ENCODE peak calls at places on chromosomes 6 and 20, in ten cellular contexts. A is stimulated activated CD8-positive, alpha-beta memory T cell treated with anti-CD3 and anti-CD28 coated beads, Interleukin-2, amount 100 ng/mL, for 48 hours; D is epithelial cell of proximal tubule; G is astrocyte of the spinal cord; C is C1 segment of cervical spinal cord; L is fibroblast of the aortic adventitia; M is stimulated activated CD4-positive, alpha-beta T cell treated with anti-CD3 and anti-CD28 coated beads, Interleukin-12 subunit alpha, Interleukin-12 subunit beta, amount 100 ng/mL, for 48 hours; T is fibroblast of lung; I is stimulated activated effector memory CD8-positive, alpha-beta T cell treated with anti-CD3 and anti-CD28 coated beads, Interleukin-12 subunit alpha, Interleukin-12 subunit beta, amount 100 ng/mL, for 72 hours; H is astrocyte of the hippocampus. N is an unnamed sample.

GRCh38 chr6:56314683-56315523 is 67.5 kb upstream of the COL21A1 start:
- DNase-seq in L (peak), C (no peak), I (no peak), M (no peak), T (peak), G (peak), D (no peak), H (peak), A (no peak), N (peak)

GRCh38 chr20:33826270-33826897 is 15.2 kb downstream of the CHMP4B start:
- DNase-seq in M (no peak), H (peak), A (no peak), T (no peak), D (no peak), C (no peak), G (no peak), I (no peak), L (no peak), N (no peak)

GRCh38 chr20:46640044-46640443 is 11.2 kb downstream of the SLC13A3 start:
- DNase-seq in H (no peak), M (no peak), I (no peak), D (no peak), T (no peak), C (no peak), L (no peak), A (no peak), G (no peak), N (no peak)

GRCh38 chr6:5084787-5085637 is at the start of gene PPP1R3G:
- DNase-seq in C (no peak), A (no peak), M (no peak), H (peak), T (peak), L (peak), D (no peak), I (no peak), G (peak), N (peak)

GRCh38 chr6:28351087-28351486 is 1.3 kb downstream of the ZKSCAN3 start:
- DNase-seq in A (no peak), M (no peak), G (no peak), I (no peak), C (no peak), D (no peak), H (no peak), T (no peak), L (no peak), N (no peak)

GRCh38 chr20:51412333-51412761 is 130.2 kb downstream of the NFATC2 start:
- DNase-seq in C (peak), I (no peak), G (peak), T (peak), M (no peak), A (no peak), L (peak), D (no peak), H (peak), N (peak)

GRCh38 chr20:24999568-24999967 is 7.0 kb upstream of the APMAP start:
- DNase-seq in H (no peak), L (no peak), T (no peak), M (no peak), G (no peak), I (no peak), D (no peak), A (no peak), C (no peak), N (no peak)

GRCh38 chr6:119273799-119274595 is 75.6 kb downstream of the MAN1A1 start:
- DNase-seq in C (no peak), M (no peak), T (peak), D (no peak), I (no peak), G (peak), A (no peak), L (peak), H (no peak), N (no peak)

GRCh38 chr6:45966797-45967196 is 48.9 kb downstream of the CLIC5 start:
- DNase-seq in D (no peak), A (no peak), M (no peak), T (no peak), G (no peak), C (no peak), I (no peak), H (no peak), L (no peak), N (no peak)

GRCh38 chr6:20919677-20920385 is 385.6 kb downstream of the CDKAL1 start:
- DNase-seq in L (peak), G (no peak), T (peak), D (no peak), A (no peak), I (peak), M (no peak), C (no peak), H (no peak), N (no peak)

GRCh38 chr6:125670586-125670985 is 78.8 kb upstream of the HEY2 start:
- DNase-seq in I (no peak), L (no peak), C (no peak), T (no peak), M (no peak), A (no peak), D (no peak), H (peak), G (peak), N (no peak)

GRCh38 chr20:19406371-19406770 is 193.9 kb downstream of the SLC24A3 start:
- DNase-seq in A (no peak), I (no peak), M (no peak), L (no peak), H (no peak), T (no peak), D (no peak), G (no peak), C (no peak), N (no peak)

GRCh38 chr6:116560130-116560529 is 6.6 kb downstream of the CALHM4 start:
- DNase-seq in I (no peak), D (no peak), L (no peak), C (no peak), H (no peak), A (no peak), M (no peak), G (no peak), T (no peak), N (no peak)

GRCh38 chr6:73152998-73153757 is 72.1 kb downstream of the KHDC1L start:
- DNase-seq in H (no peak), G (peak), A (no peak), I (no peak), T (peak), D (no peak), L (peak), M (no peak), C (no peak), N (peak)

GRCh38 chr20:49385471-49385870 is 97.0 kb downstream of the KCNB1 start:
- DNase-seq in A (no peak), T (peak), D (no peak), M (no peak), H (peak), G (peak), C (no peak), I (no peak), L (peak), N (peak)

GRCh38 chr20:56710577-56711465 is 81.7 kb downstream of the TFAP2C start:
- DNase-seq in A (no peak), G (peak), I (no peak), M (no peak), D (no peak), L (no peak), T (peak), H (peak), C (no peak), N (no peak)

GRCh38 chr20:47276856-47277541 is 79.5 kb downstream of the ZMYND8 start:
- DNase-seq in T (peak), G (peak), M (no peak), A (no peak), C (peak), I (no peak), L (peak), H (peak), D (no peak), N (no peak)

GRCh38 chr6:31580807-31581437 is 1.3 kb downstream of the LTB start:
- DNase-seq in C (peak), A (peak), L (peak), G (peak), I (peak), H (peak), T (peak), M (peak), D (no peak), N (peak)

GRCh38 chr20:33526769-33527168 is 36.9 kb downstream of the CBFA2T2 start:
- DNase-seq in T (no peak), I (no peak), H (no peak), L (no peak), A (no peak), C (no peak), D (no peak), G (no peak), M (no peak), N (no peak)

GRCh38 chr6:34985236-34985635 is 96.2 kb downstream of the ANKS1A start:
- DNase-seq in L (no peak), A (no peak), T (no peak), H (no peak), M (no peak), D (no peak), G (no peak), C (no peak), I (no peak), N (no peak)

GRCh38 chr20:39851459-39851858 is 837.6 kb downstream of the MAFB start:
- DNase-seq in I (no peak), H (peak), M (no peak), A (no peak), D (peak), L (peak), G (peak), C (no peak), T (peak), N (no peak)

GRCh38 chr6:69232506-69233194 is 564.2 kb downstream of the LMBRD1 start:
- DNase-seq in L (peak), D (peak), G (peak), T (peak), C (peak), M (peak), I (peak), A (peak), H (peak), N (peak)

GRCh38 chr6:144159727-144160126 is 9.4 kb downstream of the STX11 start:
- DNase-seq in T (no peak), C (no peak), I (no peak), D (no peak), A (no peak), H (no peak), L (no peak), G (no peak), M (no peak), N (no peak)

GRCh38 chr6:142303191-142303564 is 1.4 kb downstream of the ADGRG6 start:
- DNase-seq in D (no peak), T (no peak), H (no peak), G (no peak), A (no peak), C (no peak), M (no peak), L (no peak), I (no peak), N (no peak)

GRCh38 chr6:69018911-69019310 is 383.8 kb downstream of the ADGRB3 start:
- DNase-seq in H (no peak), M (no peak), G (no peak), C (no peak), T (no peak), I (no peak), L (no peak), A (no peak), D (no peak), N (no peak)

GRCh38 chr6:158781692-158782373 is 37.3 kb downstream of the EZR start:
- DNase-seq in T (no peak), A (no peak), H (no peak), C (no peak), G (no peak), I (no peak), M (no peak), L (no peak), D (no peak), N (no peak)

GRCh38 chr6:34531580-34532201 is 24.4 kb downstream of the SPDEF start:
- DNase-seq in L (peak), T (peak), M (peak), A (no peak), D (no peak), C (peak), I (no peak), H (peak), G (peak), N (peak)

GRCh38 chr6:2245103-2245953 is at the start of gene GMDS:
- DNase-seq in M (peak), G (peak), A (peak), T (peak), C (peak), H (peak), D (no peak), I (peak), L (peak), N (peak)

GRCh38 chr6:1575213-1576041 is 34.3 kb upstream of the FOXC1 start:
- DNase-seq in H (peak), D (no peak), I (no peak), A (no peak), C (no peak), G (peak), M (no peak), L (peak), T (peak), N (no peak)